ENCODE peak calls at places on chromosomes 16 and 17, in six cellular contexts. One of them, this sample, is unnamed.

GRCh38 chr16:19595043-19595767 is 39.7 kb downstream of the VPS35L start:
- DNase-seq in SJSA1: peak
- DNase-seq in erythroblast: no peak
- DNase-seq in A673: no peak
- DNase-seq in HEK293T: no peak
- DNase-seq in hypothalamus: no peak
- DNase-seq in this sample: no peak

GRCh38 chr17:78817123-78817522 is 23.5 kb downstream of the USP36 start:
- DNase-seq in A673: no peak
- DNase-seq in erythroblast: no peak
- DNase-seq in SJSA1: no peak
- DNase-seq in hypothalamus: no peak
- DNase-seq in HEK293T: no peak
- DNase-seq in this sample: no peak

GRCh38 chr16:87918314-87918713 is 18.0 kb downstream of the CA5A start:
- DNase-seq in erythroblast: no peak
- DNase-seq in hypothalamus: no peak
- DNase-seq in SJSA1: no peak
- DNase-seq in A673: no peak
- DNase-seq in HEK293T: no peak
- DNase-seq in this sample: no peak

GRCh38 chr17:28811594-28812135 is 30.9 kb downstream of the FAM222B start:
- DNase-seq in hypothalamus: no peak
- DNase-seq in erythroblast: peak
- DNase-seq in SJSA1: no peak
- DNase-seq in HEK293T: no peak
- DNase-seq in A673: peak
- DNase-seq in this sample: peak

GRCh38 chr17:44865231-44865660 is 17.6 kb downstream of the HIGD1B start:
- DNase-seq in erythroblast: peak
- DNase-seq in A673: peak
- DNase-seq in HEK293T: peak
- DNase-seq in SJSA1: peak
- DNase-seq in hypothalamus: no peak
- DNase-seq in this sample: peak

GRCh38 chr17:28711723-28712036 is at the start of gene PROCA1:
- DNase-seq in hypothalamus: no peak
- DNase-seq in A673: no peak
- DNase-seq in SJSA1: no peak
- DNase-seq in erythroblast: peak
- DNase-seq in HEK293T: peak
- DNase-seq in this sample: no peak

GRCh38 chr16:89954462-89954861 is 5.9 kb downstream of the DEF8 start:
- DNase-seq in A673: no peak
- DNase-seq in hypothalamus: no peak
- DNase-seq in SJSA1: no peak
- DNase-seq in HEK293T: no peak
- DNase-seq in erythroblast: no peak
- DNase-seq in this sample: no peak

GRCh38 chr17:7281953-7282751 is 634 bp downstream of the SLC2A4 start:
- DNase-seq in HEK293T: no peak
- DNase-seq in SJSA1: no peak
- DNase-seq in hypothalamus: no peak
- DNase-seq in erythroblast: peak
- DNase-seq in A673: no peak
- DNase-seq in this sample: no peak

GRCh38 chr16:83978401-83978904 is 10.4 kb downstream of the NECAB2 start:
- DNase-seq in HEK293T: no peak
- DNase-seq in SJSA1: no peak
- DNase-seq in hypothalamus: no peak
- DNase-seq in erythroblast: no peak
- DNase-seq in A673: no peak
- DNase-seq in this sample: no peak

GRCh38 chr16:29645699-29646187 is 17.3 kb upstream of the SPN start:
- DNase-seq in erythroblast: no peak
- DNase-seq in HEK293T: peak
- DNase-seq in SJSA1: no peak
- DNase-seq in hypothalamus: no peak
- DNase-seq in A673: peak
- DNase-seq in this sample: no peak

GRCh38 chr16:87506423-87507350 is 13.9 kb upstream of the ZCCHC14 start:
- DNase-seq in HEK293T: no peak
- DNase-seq in SJSA1: no peak
- DNase-seq in erythroblast: no peak
- DNase-seq in hypothalamus: no peak
- DNase-seq in A673: no peak
- DNase-seq in this sample: no peak

GRCh38 chr16:27768651-27769270 is 218.8 kb downstream of the KATNIP start:
- DNase-seq in A673: no peak
- DNase-seq in erythroblast: no peak
- DNase-seq in HEK293T: no peak
- DNase-seq in SJSA1: no peak
- DNase-seq in hypothalamus: no peak
- DNase-seq in this sample: no peak

GRCh38 chr16:29678691-29679267 is at the start of gene QPRT:
- DNase-seq in SJSA1: no peak
- DNase-seq in hypothalamus: no peak
- DNase-seq in HEK293T: peak
- DNase-seq in erythroblast: no peak
- DNase-seq in A673: peak
- DNase-seq in this sample: peak

GRCh38 chr16:65142276-65142675 is 20.4 kb upstream of the CDH11 start:
- DNase-seq in hypothalamus: no peak
- DNase-seq in A673: no peak
- DNase-seq in SJSA1: no peak
- DNase-seq in erythroblast: no peak
- DNase-seq in HEK293T: no peak
- DNase-seq in this sample: no peak

GRCh38 chr17:39754958-39755549 is 17.3 kb downstream of the GRB7 start:
- DNase-seq in hypothalamus: no peak
- DNase-seq in erythroblast: no peak
- DNase-seq in A673: no peak
- DNase-seq in SJSA1: no peak
- DNase-seq in HEK293T: no peak
- DNase-seq in this sample: no peak

This sample was measured in neuronal stem cell.